ENCODE peak calls at places on chromosomes 4 and X, in seven cellular contexts. One of them, this sample, is unnamed.

GRCh38 chrX:111086521-111087127 is 9.4 kb upstream of the PAK3 start:
- DNase-seq in HepG2: no peak
- DNase-seq in GM12878: no peak
- DNase-seq in SK-N-SH: no peak
- DNase-seq in HCT116: no peak
- DNase-seq in H1: no peak
- DNase-seq in K562: no peak
- DNase-seq in this sample: no peak

GRCh38 chr4:52546449-52546848 is 112.7 kb downstream of the USP46 start:
- DNase-seq in K562: no peak
- DNase-seq in SK-N-SH: peak; percentile 14
- DNase-seq in HCT116: no peak
- DNase-seq in HepG2: no peak
- DNase-seq in GM12878: no peak
- DNase-seq in H1: no peak
- DNase-seq in this sample: no peak

GRCh38 chr4:40718571-40718970 is 31.2 kb upstream of the NSUN7 start:
- DNase-seq in SK-N-SH: no peak
- DNase-seq in HCT116: no peak
- DNase-seq in K562: no peak
- DNase-seq in GM12878: no peak
- DNase-seq in H1: no peak
- DNase-seq in HepG2: no peak
- DNase-seq in this sample: peak; percentile 30

GRCh38 chrX:39577976-39578962 is 519.5 kb downstream of the BCOR start:
- DNase-seq in K562: no peak
- DNase-seq in GM12878: peak; percentile 68
- DNase-seq in HCT116: no peak
- DNase-seq in H1: no peak
- DNase-seq in SK-N-SH: no peak
- DNase-seq in HepG2: no peak
- DNase-seq in this sample: no peak

GRCh38 chrX:110346681-110347080 is 12.0 kb upstream of the RTL9 start:
- DNase-seq in GM12878: no peak
- DNase-seq in HepG2: no peak
- DNase-seq in K562: no peak
- DNase-seq in H1: no peak
- DNase-seq in SK-N-SH: no peak
- DNase-seq in HCT116: no peak
- DNase-seq in this sample: no peak

GRCh38 chr4:182809417-182810102 is 107.6 kb downstream of the DCTD start:
- DNase-seq in SK-N-SH: no peak
- DNase-seq in HepG2: peak; percentile 6
- DNase-seq in HCT116: peak; percentile 18
- DNase-seq in GM12878: no peak
- DNase-seq in K562: no peak
- DNase-seq in H1: no peak
- DNase-seq in this sample: peak; percentile 50

GRCh38 chrX:95063554-95063953 is 1389.5 kb downstream of the FAM133A start:
- DNase-seq in HCT116: no peak
- DNase-seq in HepG2: no peak
- DNase-seq in H1: no peak
- DNase-seq in K562: no peak
- DNase-seq in SK-N-SH: no peak
- DNase-seq in GM12878: no peak
- DNase-seq in this sample: no peak

GRCh38 chr4:110808371-110808878 is 185.5 kb upstream of the PITX2 start:
- DNase-seq in HepG2: no peak
- DNase-seq in GM12878: peak; percentile 3
- DNase-seq in H1: no peak
- DNase-seq in HCT116: no peak
- DNase-seq in SK-N-SH: no peak
- DNase-seq in K562: no peak
- DNase-seq in this sample: no peak

GRCh38 chrX:111270339-111270738 is at the start of gene CAPN6:
- DNase-seq in HCT116: no peak
- DNase-seq in SK-N-SH: no peak
- DNase-seq in GM12878: no peak
- DNase-seq in H1: peak; percentile 27
- DNase-seq in HepG2: no peak
- DNase-seq in K562: no peak
- DNase-seq in this sample: no peak

GRCh38 chr4:149218672-149219071 is 597.0 kb downstream of the IQCM start:
- DNase-seq in GM12878: no peak
- DNase-seq in HCT116: no peak
- DNase-seq in H1: no peak
- DNase-seq in HepG2: no peak
- DNase-seq in K562: no peak
- DNase-seq in SK-N-SH: no peak
- DNase-seq in this sample: no peak

GRCh38 chr4:169311643-169312365 is 41.0 kb upstream of the SH3RF1 start:
- DNase-seq in H1: peak; percentile 25
- DNase-seq in SK-N-SH: peak; percentile 51
- DNase-seq in K562: peak; percentile 32
- DNase-seq in HCT116: peak; percentile 66
- DNase-seq in HepG2: peak; percentile 73
- DNase-seq in GM12878: peak; percentile 30
- DNase-seq in this sample: peak; percentile 75

GRCh38 chr4:77358315-77358928 is 201.4 kb downstream of the CCNG2 start:
- DNase-seq in K562: peak; percentile 58
- DNase-seq in GM12878: no peak
- DNase-seq in HCT116: peak; percentile 16
- DNase-seq in H1: no peak
- DNase-seq in HepG2: peak; percentile 19
- DNase-seq in SK-N-SH: peak; percentile 42
- DNase-seq in this sample: peak; percentile 32

GRCh38 chr4:5919044-5919443 is 26.2 kb upstream of the CRMP1 start:
- DNase-seq in H1: no peak
- DNase-seq in HepG2: no peak
- DNase-seq in HCT116: no peak
- DNase-seq in SK-N-SH: no peak
- DNase-seq in GM12878: no peak
- DNase-seq in K562: no peak
- DNase-seq in this sample: no peak

GRCh38 chrX:13985697-13986435 is 43.8 kb downstream of the GEMIN8 start:
- DNase-seq in HCT116: no peak
- DNase-seq in K562: no peak
- DNase-seq in HepG2: no peak
- DNase-seq in SK-N-SH: no peak
- DNase-seq in GM12878: no peak
- DNase-seq in H1: no peak
- DNase-seq in this sample: no peak

GRCh38 chr4:54659213-54660144 is 1.7 kb downstream of the KIT start:
- DNase-seq in HCT116: no peak
- DNase-seq in HepG2: no peak
- DNase-seq in GM12878: no peak
- DNase-seq in K562: no peak
- DNase-seq in H1: no peak
- DNase-seq in SK-N-SH: peak; percentile 32
- DNase-seq in this sample: peak; percentile 18

GRCh38 chr4:16627999-16628398 is 270.4 kb downstream of the LDB2 start:
- DNase-seq in HCT116: no peak
- DNase-seq in GM12878: no peak
- DNase-seq in H1: no peak
- DNase-seq in SK-N-SH: no peak
- DNase-seq in HepG2: no peak
- DNase-seq in K562: no peak
- DNase-seq in this sample: no peak

GRCh38 chr4:153347117-153347516 is 2.6 kb downstream of the MND1 start:
- DNase-seq in HCT116: no peak
- DNase-seq in K562: no peak
- DNase-seq in GM12878: no peak
- DNase-seq in HepG2: no peak
- DNase-seq in SK-N-SH: no peak
- DNase-seq in H1: no peak
- DNase-seq in this sample: no peak

GRCh38 chrX:2589186-2590020 is 88.6 kb upstream of the DHRSX start:
- DNase-seq in SK-N-SH: no peak
- DNase-seq in K562: no peak
- DNase-seq in GM12878: no peak
- DNase-seq in H1: no peak
- DNase-seq in HepG2: no peak
- DNase-seq in HCT116: no peak
- DNase-seq in this sample: no peak

GRCh38 chr4:7041851-7042696 is 1.1 kb upstream of the TADA2B start:
- DNase-seq in GM12878: no peak
- DNase-seq in SK-N-SH: peak; percentile 72
- DNase-seq in HepG2: no peak
- DNase-seq in H1: no peak
- DNase-seq in K562: peak; percentile 56
- DNase-seq in HCT116: no peak
- DNase-seq in this sample: peak; percentile 30
- TF ChIP-seq JUND in GM12878: no peak
- TF ChIP-seq JUND in SK-N-SH: no peak
- TF ChIP-seq JUND in HepG2: no peak
- TF ChIP-seq JUND in H1: no peak
- TF ChIP-seq JUND in K562: no peak
- TF ChIP-seq JUND in HCT116: no peak
- TF ChIP-seq JUND in this sample: no peak

DNA sequence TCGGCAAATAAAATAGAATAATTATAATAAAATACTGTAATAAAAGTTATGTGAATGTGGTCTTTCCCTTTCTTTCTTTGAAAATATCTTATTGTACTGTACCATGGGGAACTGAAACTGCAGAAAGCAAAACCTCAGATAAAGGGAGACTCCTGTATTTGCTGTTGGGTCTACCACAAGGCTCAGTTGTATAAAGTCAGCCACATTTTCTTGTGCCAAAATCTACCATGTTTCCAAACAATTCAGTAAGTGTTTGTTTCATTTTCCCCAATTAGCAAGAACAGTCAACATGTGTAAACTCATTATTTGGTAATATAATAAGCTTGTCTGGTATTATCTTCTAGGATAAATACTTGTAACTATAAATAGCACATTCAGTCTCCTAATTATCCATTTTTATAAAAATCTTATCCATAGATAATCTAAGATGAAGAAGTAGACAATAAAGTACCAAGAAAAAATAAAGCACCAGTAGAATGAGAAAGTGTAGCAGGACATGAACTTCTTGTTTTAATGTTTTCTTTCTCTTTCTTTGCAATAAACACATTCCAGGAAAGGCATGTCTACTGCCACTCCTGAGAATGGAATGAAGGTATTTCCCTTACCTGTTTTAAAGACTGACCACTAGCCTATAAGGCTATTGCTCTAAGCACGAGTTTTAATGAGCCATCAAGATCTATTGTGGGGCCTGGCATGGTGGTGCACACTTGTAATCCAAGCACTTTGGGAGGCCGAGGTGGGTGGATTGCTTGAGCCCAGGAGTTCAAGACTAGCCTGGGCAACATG is 15.0 kb upstream of the OTUD4 start:
- DNase-seq in HCT116: peak; percentile 10
- DNase-seq in H1: no peak
- DNase-seq in GM12878: no peak
- DNase-seq in K562: no peak
- DNase-seq in SK-N-SH: no peak
- DNase-seq in HepG2: no peak
- DNase-seq in this sample: peak; percentile 41
- TF ChIP-seq JUND in HCT116: no peak
- TF ChIP-seq JUND in H1: no peak
- TF ChIP-seq JUND in GM12878: no peak
- TF ChIP-seq JUND in K562: no peak
- TF ChIP-seq JUND in SK-N-SH: no peak
- TF ChIP-seq JUND in HepG2: no peak
- TF ChIP-seq JUND in this sample: no peak

DNA sequence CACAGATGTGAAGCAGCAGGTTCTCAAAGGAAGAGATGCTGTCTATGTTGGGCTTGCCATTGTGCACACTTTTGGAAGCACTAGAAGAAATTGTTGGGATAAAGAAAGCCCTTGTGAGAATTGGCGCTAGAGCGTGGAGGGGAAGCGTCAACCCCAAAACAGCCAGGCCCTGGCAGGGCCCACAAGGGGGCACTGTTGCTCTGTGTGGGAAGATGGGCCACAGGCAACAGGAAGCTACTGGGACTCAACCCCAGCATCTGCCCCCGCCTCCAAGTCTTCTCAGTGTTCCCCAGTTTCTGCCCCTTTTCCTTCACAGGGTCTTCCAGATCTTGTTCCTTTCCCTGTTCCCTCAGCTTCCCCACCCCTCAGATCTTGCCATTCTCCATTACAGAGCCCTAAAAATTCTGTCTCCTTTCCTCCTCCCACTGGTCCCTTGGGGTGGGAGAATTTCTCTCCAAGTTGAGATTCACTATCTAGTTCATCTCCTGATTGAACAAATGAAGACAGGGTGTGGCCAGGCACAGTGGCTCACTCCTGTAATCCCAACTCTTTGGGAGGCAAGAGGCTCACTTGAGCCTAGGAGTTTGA is 85.5 kb downstream of the STARD8 start:
- DNase-seq in HepG2: peak; percentile 19
- DNase-seq in H1: peak; percentile 10
- DNase-seq in SK-N-SH: peak; percentile 69
- DNase-seq in K562: peak; percentile 75
- DNase-seq in GM12878: no peak
- DNase-seq in HCT116: peak; percentile 35
- DNase-seq in this sample: peak; percentile 52
- TF ChIP-seq JUND in HepG2: no peak
- TF ChIP-seq JUND in H1: no peak
- TF ChIP-seq JUND in SK-N-SH: no peak
- TF ChIP-seq JUND in K562: no peak
- TF ChIP-seq JUND in GM12878: no peak
- TF ChIP-seq JUND in HCT116: no peak
- TF ChIP-seq JUND in this sample: no peak

GRCh38 chr4:143381171-143382118 is 44.8 kb downstream of the GAB1 start:
- DNase-seq in K562: no peak
- DNase-seq in GM12878: no peak
- DNase-seq in SK-N-SH: peak; percentile 24
- DNase-seq in HepG2: no peak
- DNase-seq in HCT116: no peak
- DNase-seq in H1: no peak
- DNase-seq in this sample: no peak
- TF ChIP-seq JUND in K562: peak; percentile 25
- TF ChIP-seq JUND in GM12878: no peak
- TF ChIP-seq JUND in SK-N-SH: peak; percentile 64
- TF ChIP-seq JUND in HepG2: no peak
- TF ChIP-seq JUND in HCT116: no peak
- TF ChIP-seq JUND in H1: no peak
- TF ChIP-seq JUND in this sample: no peak

GRCh38 chrX:1427756-1428155 is 25.0 kb downstream of the ASMTL start:
- DNase-seq in SK-N-SH: no peak
- DNase-seq in HCT116: no peak
- DNase-seq in H1: no peak
- DNase-seq in HepG2: no peak
- DNase-seq in K562: no peak
- DNase-seq in GM12878: no peak
- DNase-seq in this sample: no peak
- TF ChIP-seq JUND in SK-N-SH: no peak
- TF ChIP-seq JUND in HCT116: no peak
- TF ChIP-seq JUND in H1: no peak
- TF ChIP-seq JUND in HepG2: no peak
- TF ChIP-seq JUND in K562: no peak
- TF ChIP-seq JUND in GM12878: no peak
- TF ChIP-seq JUND in this sample: no peak

DNA sequence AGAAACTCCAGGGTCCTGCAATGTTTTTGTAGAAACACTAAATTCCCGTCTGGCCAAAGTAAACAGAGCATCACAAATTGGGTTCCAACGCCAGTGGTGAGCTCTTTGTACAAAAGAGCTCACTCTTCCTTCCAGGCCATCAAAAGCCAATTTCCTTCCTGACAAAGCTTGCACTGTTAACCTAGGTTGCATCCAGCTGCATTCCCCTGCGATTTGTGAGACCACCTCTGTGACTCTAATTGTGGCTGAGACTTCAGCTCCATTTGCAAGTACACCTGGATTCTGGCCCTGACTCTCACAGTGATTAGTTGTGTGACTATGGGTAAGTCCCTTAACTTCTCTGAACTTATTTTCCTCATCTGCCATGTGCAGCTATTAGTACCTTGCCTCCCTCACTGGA is 212.5 kb upstream of the CXorf66 start:
- DNase-seq in HepG2: no peak
- DNase-seq in K562: no peak
- DNase-seq in GM12878: no peak
- DNase-seq in HCT116: no peak
- DNase-seq in SK-N-SH: no peak
- DNase-seq in H1: no peak
- DNase-seq in this sample: no peak
- TF ChIP-seq JUND in HepG2: no peak
- TF ChIP-seq JUND in K562: no peak
- TF ChIP-seq JUND in GM12878: no peak
- TF ChIP-seq JUND in HCT116: no peak
- TF ChIP-seq JUND in SK-N-SH: no peak
- TF ChIP-seq JUND in H1: no peak
- TF ChIP-seq JUND in this sample: no peak

This sample was measured in T47D.